ENCODE peak calls at places on chromosome 13, in four cellular contexts. O is body of pancreas, U is thoracic aorta, K is K562. V is an unnamed sample.

GRCh38 chr13:45916036-45916435 is 64.5 kb upstream of the SIAH3 start:
- DNase-seq in O (no peak), K (no peak), U (no peak), V (no peak)

GRCh38 chr13:75135325-75135825 is 346.6 kb downstream of the TBC1D4 start:
- DNase-seq in O (no peak), K (no peak), U (no peak), V (peak; percentile 97)

GRCh38 chr13:91764527-91764926 is 366.1 kb downstream of the GPC5 start:
- DNase-seq in O (no peak), K (no peak), U (no peak), V (no peak)

GRCh38 chr13:93249259-93249917 is 22.8 kb downstream of the GPC6 start:
- DNase-seq in K (no peak), O (no peak), U (no peak), V (peak; percentile 28)

GRCh38 chr13:41917641-41918040 is 43.3 kb downstream of the VWA8 start:
- DNase-seq in K (no peak), U (no peak), O (no peak), V (no peak)

GRCh38 chr13:54261856-54262255 is 1233.2 kb downstream of the OLFM4 start:
- DNase-seq in O (no peak), U (no peak), K (no peak), V (no peak)

GRCh38 chr13:29763426-29764180 is 86.8 kb downstream of the UBL3 start:
- DNase-seq in K (no peak), U (no peak), O (no peak), V (no peak)

GRCh38 chr13:43664700-43665191 is 122.0 kb downstream of the ENOX1 start:
- DNase-seq in K (no peak), U (no peak), O (peak; percentile 20), V (peak; percentile 22)

GRCh38 chr13:41554626-41555386 is 97.5 kb downstream of the RGCC start:
- DNase-seq in K (no peak), O (no peak), U (no peak), V (no peak)

GRCh38 chr13:41501281-41501680 is 43.9 kb downstream of the RGCC start:
- DNase-seq in U (no peak), O (no peak), K (no peak), V (no peak)

GRCh38 chr13:40640845-40641458 is 25.5 kb downstream of the FOXO1 start:
- DNase-seq in U (no peak), K (no peak), O (no peak), V (no peak)

GRCh38 chr13:76965759-76966421 is 17.6 kb downstream of the ACOD1 start:
- DNase-seq in U (no peak), O (peak; percentile 30), K (no peak), V (no peak)

GRCh38 chr13:45063261-45063870 is 56.9 kb upstream of the GTF2F2 start:
- DNase-seq in K (no peak), U (no peak), O (no peak), V (no peak)

GRCh38 chr13:100490692-100491091 is 97.9 kb downstream of the GGACT start:
- DNase-seq in U (no peak), O (no peak), K (no peak), V (no peak)

GRCh38 chr13:46475586-46475991 is 77.4 kb upstream of the LRCH1 start:
- DNase-seq in K (no peak), U (no peak), O (no peak), V (no peak)

GRCh38 chr13:99277629-99278028 is 19.4 kb upstream of the GPR18 start:
- DNase-seq in K (no peak), O (no peak), U (no peak), V (no peak)

GRCh38 chr13:70366720-70367119 is 258.5 kb upstream of the KLHL1 start:
- DNase-seq in U (no peak), O (no peak), K (no peak), V (no peak)

GRCh38 chr13:113044431-113045114 is 61.0 kb upstream of the F7 start:
- DNase-seq in U (no peak), K (no peak), O (no peak), V (no peak)

GRCh38 chr13:85366759-85367417 is 432.3 kb downstream of the SLITRK6 start:
- DNase-seq in O (no peak), K (no peak), U (no peak), V (no peak)

GRCh38 chr13:42525035-42525504 is 48.9 kb upstream of the TNFSF11 start:
- DNase-seq in U (no peak), K (no peak), O (no peak), V (no peak)

GRCh38 chr13:19772306-19772705 is 10.4 kb downstream of the PSPC1 start:
- DNase-seq in U (no peak), O (no peak), K (no peak), V (no peak)

GRCh38 chr13:52599037-52599852 is 43.0 kb upstream of the HNRNPA1L2 start:
- DNase-seq in O (no peak), K (no peak), U (no peak), V (no peak)

GRCh38 chr13:73556902-73557301 is 498.1 kb downstream of the KLF5 start:
- DNase-seq in U (no peak), O (no peak), K (no peak), V (no peak)

GRCh38 chr13:41059466-41059865 is 1.8 kb upstream of the WBP4 start:
- DNase-seq in O (no peak), U (no peak), K (no peak), V (no peak)

GRCh38 chr13:92843549-92843948 is 383.1 kb upstream of the GPC6 start:
- DNase-seq in O (no peak), U (no peak), K (no peak), V (no peak)

GRCh38 chr13:99263386-99263785 is 5.2 kb upstream of the GPR18 start:
- DNase-seq in K (no peak), O (no peak), U (no peak), V (no peak)

GRCh38 chr13:76717092-76717491 is 169.1 kb downstream of the KCTD12 start:
- DNase-seq in U (no peak), O (no peak), K (no peak), V (no peak)

GRCh38 chr13:111281751-111282311 is 38.6 kb upstream of the TEX29 start:
- DNase-seq in O (no peak), U (no peak), K (no peak), V (no peak)

GRCh38 chr13:35994131-35994966 is 136.8 kb downstream of the DCLK1 start:
- DNase-seq in K (no peak), O (peak; percentile 75), U (peak; percentile 34), V (peak; percentile 99)

GRCh38 chr13:29435125-29435911 is 160.2 kb downstream of the SLC7A1 start:
- DNase-seq in U (no peak), O (no peak), K (no peak), V (no peak)

GRCh38 chr13:79403113-79403512 is 2.9 kb downstream of the RBM26 start:
- DNase-seq in O (no peak), K (no peak), U (no peak), V (no peak)

GRCh38 chr13:75685239-75685697 is 49.1 kb downstream of the LMO7 start:
- DNase-seq in O (no peak), K (no peak), U (no peak), V (no peak)

GRCh38 chr13:49560270-49561063 is 24.9 kb downstream of the RCBTB1 start:
- DNase-seq in U (no peak), O (peak; percentile 83), K (no peak), V (no peak)
- TF ChIP-seq CTCF in U (peak; percentile 24), O (peak; percentile 55), K (no peak), V (peak; percentile 19)

GRCh38 chr13:48431431-48431830 is 18.5 kb upstream of the LPAR6 start:
- DNase-seq in O (no peak), U (no peak), K (no peak), V (no peak)

GRCh38 chr13:48429886-48430285 is 17.0 kb upstream of the LPAR6 start:
- DNase-seq in O (no peak), K (no peak), U (no peak), V (no peak)

GRCh38 chr13:48434203-48434602 is 21.3 kb upstream of the LPAR6 start:
- DNase-seq in K (no peak), U (no peak), O (no peak), V (no peak)

GRCh38 chr13:48429036-48429435 is 16.1 kb upstream of the LPAR6 start:
- DNase-seq in O (no peak), U (no peak), K (no peak), V (no peak)

GRCh38 chr13:48431987-48432615 is 19.2 kb upstream of the LPAR6 start:
- DNase-seq in O (no peak), K (no peak), U (no peak), V (no peak)
- H3K4me3 ChIP-seq in O (no peak overlapping the region), K (no peak overlapping the region), U (peak overlapping the region; percentile 45), V (no peak overlapping the region)

GRCh38 chr13:22154041-22154440 is 483.2 kb downstream of the FGF9 start:
- DNase-seq in O (no peak), U (no peak), K (no peak), V (no peak)
- TF ChIP-seq CTCF in O (no peak), U (no peak), K (no peak), V (no peak)

GRCh38 chr13:23392313-23392712 is 41.2 kb downstream of the SACS start:
- DNase-seq in K (no peak), U (no peak), O (no peak), V (no peak)
- H3K4me3 ChIP-seq in K (no peak overlapping the region), U (no peak overlapping the region), O (no peak overlapping the region), V (no peak overlapping the region)

GRCh38 chr13:27200413-27201066 is 28.9 kb upstream of the USP12 start:
- DNase-seq in K (no peak), O (no peak), U (no peak), V (peak; percentile 36)

GRCh38 chr13:27192896-27193295 is 21.3 kb upstream of the USP12 start:
- DNase-seq in U (no peak), O (no peak), K (no peak), V (no peak)

GRCh38 chr13:27199691-27200090 is 28.1 kb upstream of the USP12 start:
- DNase-seq in K (no peak), U (no peak), O (no peak), V (no peak)

GRCh38 chr13:27194209-27194608 is 22.6 kb upstream of the USP12 start:
- DNase-seq in U (no peak), O (no peak), K (no peak), V (no peak)

GRCh38 chr13:27194895-27195764 is 23.5 kb upstream of the USP12 start:
- DNase-seq in O (no peak), K (peak; percentile 36), U (no peak), V (peak; percentile 77)
- TF ChIP-seq CTCF in O (no peak), K (no peak), U (no peak), V (no peak)

GRCh38 chr13:27130223-27131015 is 41.2 kb downstream of the USP12 start:
- DNase-seq in K (no peak), O (no peak), U (no peak), V (peak; percentile 47)
- H3K4me3 ChIP-seq in K (no peak overlapping the region), O (no peak overlapping the region), U (peak overlapping the region; percentile 18), V (no peak overlapping the region)

GRCh38 chr13:27960362-27961226 is 8.5 kb downstream of the CDX2 start:
- DNase-seq in U (no peak), K (peak; percentile 35), O (peak; percentile 89), V (no peak)
- TF ChIP-seq CTCF in U (no peak), K (peak; percentile 29), O (peak; percentile 74), V (peak; percentile 46)